ENCODE peak calls at places on chromosomes 12 and 14, in four cellular contexts. One of them, this sample, is unnamed.

GRCh38 chr14:32075636-32076277 is 1.3 kb upstream of the ARHGAP5 start:
- DNase-seq in adrenal gland: peak
- DNase-seq in A549: peak
- DNase-seq in endodermal cell: no peak
- DNase-seq in this sample: no peak

GRCh38 chr14:69850086-69850735 is 29.0 kb upstream of the SMOC1 start:
- DNase-seq in adrenal gland: no peak
- DNase-seq in A549: no peak
- DNase-seq in endodermal cell: no peak
- DNase-seq in this sample: no peak

GRCh38 chr14:60563113-60563512 is 54.2 kb downstream of the SIX6 start:
- DNase-seq in adrenal gland: no peak
- DNase-seq in A549: no peak
- DNase-seq in endodermal cell: no peak
- DNase-seq in this sample: no peak

GRCh38 chr12:51866762-51867161 is 18.2 kb upstream of the FIGNL2 start:
- DNase-seq in adrenal gland: no peak
- DNase-seq in A549: no peak
- DNase-seq in endodermal cell: no peak
- DNase-seq in this sample: no peak

GRCh38 chr12:12791756-12792346 is 6.4 kb downstream of the APOLD1 start:
- DNase-seq in adrenal gland: peak
- DNase-seq in A549: peak
- DNase-seq in endodermal cell: no peak
- DNase-seq in this sample: no peak

GRCh38 chr14:26531894-26532293 is 65.9 kb downstream of the NOVA1 start:
- DNase-seq in adrenal gland: no peak
- DNase-seq in A549: peak
- DNase-seq in endodermal cell: no peak
- DNase-seq in this sample: no peak

GRCh38 chr12:49626169-49626835 is 2.9 kb downstream of the PRPF40B start:
- DNase-seq in adrenal gland: no peak
- DNase-seq in A549: no peak
- DNase-seq in endodermal cell: peak
- DNase-seq in this sample: no peak

GRCh38 chr12:127293507-127294310 is 973.3 kb upstream of the TMEM132C start:
- DNase-seq in adrenal gland: peak
- DNase-seq in A549: peak
- DNase-seq in endodermal cell: peak
- DNase-seq in this sample: peak

GRCh38 chr12:105403095-105403494 is 72.6 kb downstream of the C12orf75 start:
- DNase-seq in adrenal gland: no peak
- DNase-seq in A549: no peak
- DNase-seq in endodermal cell: no peak
- DNase-seq in this sample: no peak

GRCh38 chr12:104600790-104601739 is 144.3 kb downstream of the CHST11 start:
- DNase-seq in adrenal gland: peak
- DNase-seq in A549: no peak
- DNase-seq in endodermal cell: no peak
- DNase-seq in this sample: no peak

GRCh38 chr14:58635041-58635440 is 2.7 kb upstream of the DACT1 start:
- DNase-seq in adrenal gland: no peak
- DNase-seq in A549: no peak
- DNase-seq in endodermal cell: no peak
- DNase-seq in this sample: no peak

GRCh38 chr14:102360388-102360787 is 2.3 kb downstream of the CINP start:
- DNase-seq in adrenal gland: no peak
- DNase-seq in A549: no peak
- DNase-seq in endodermal cell: no peak
- DNase-seq in this sample: no peak

GRCh38 chr14:65229431-65230286 is 127.3 kb upstream of the MAX start:
- DNase-seq in adrenal gland: peak
- DNase-seq in A549: no peak
- DNase-seq in endodermal cell: peak
- DNase-seq in this sample: no peak

GRCh38 chr12:74365178-74365964 is 172.3 kb upstream of the ATXN7L3B start:
- DNase-seq in adrenal gland: peak
- DNase-seq in A549: peak
- DNase-seq in endodermal cell: peak
- DNase-seq in this sample: no peak

GRCh38 chr12:67651380-67651695 is 2.8 kb downstream of the DYRK2 start:
- DNase-seq in adrenal gland: no peak
- DNase-seq in A549: peak
- DNase-seq in endodermal cell: no peak
- DNase-seq in this sample: no peak

GRCh38 chr12:31117203-31118011 is 43.7 kb downstream of the DDX11 start:
- DNase-seq in adrenal gland: no peak
- DNase-seq in A549: peak
- DNase-seq in endodermal cell: peak
- DNase-seq in this sample: peak

GRCh38 chr12:104534857-104535248 is 78.1 kb downstream of the CHST11 start:
- DNase-seq in adrenal gland: no peak
- DNase-seq in A549: no peak
- DNase-seq in endodermal cell: no peak
- DNase-seq in this sample: no peak

GRCh38 chr12:79012616-79013015 is 148.0 kb downstream of the SYT1 start:
- DNase-seq in adrenal gland: no peak
- DNase-seq in A549: no peak
- DNase-seq in endodermal cell: no peak
- DNase-seq in this sample: no peak

GRCh38 chr14:62626416-62626815 is 418.8 kb downstream of the KCNH5 start:
- DNase-seq in adrenal gland: no peak
- DNase-seq in A549: no peak
- DNase-seq in endodermal cell: no peak
- DNase-seq in this sample: no peak

GRCh38 chr14:54564799-54565235 is 2.1 kb upstream of the SAMD4A start:
- DNase-seq in adrenal gland: peak
- DNase-seq in A549: peak
- DNase-seq in endodermal cell: no peak
- DNase-seq in this sample: no peak

GRCh38 chr12:107526555-107527180 is 158.9 kb upstream of the PWP1 start:
- DNase-seq in adrenal gland: no peak
- DNase-seq in A549: no peak
- DNase-seq in endodermal cell: peak
- DNase-seq in this sample: no peak

GRCh38 chr12:25694072-25694471 is 141.0 kb upstream of the LMNTD1 start:
- DNase-seq in adrenal gland: peak
- DNase-seq in A549: peak
- DNase-seq in endodermal cell: no peak
- DNase-seq in this sample: peak

GRCh38 chr12:131287015-131287937 is 333.6 kb downstream of the ADGRD1 start:
- DNase-seq in adrenal gland: no peak
- DNase-seq in A549: no peak
- DNase-seq in endodermal cell: peak
- DNase-seq in this sample: no peak